ENCODE peak calls at places on chromosomes 7 and 10, in ten cellular contexts. B is adrenal gland; C is fibroblast of the conjunctiva; L is fibroblast of the aortic adventitia; Y is foreskin keratinocyte; E is left ventricle myocardium inferior; W is Karpas-422; X is nucleus accumbens; T is stimulated activated CD4-positive, alpha-beta T cell treated with anti-CD3 and anti-CD28 coated beads, Interleukin-4, amount 100 ng/mL, for 1 hour; Z is colonic mucosa. N is an unnamed sample.

GRCh38 chr10:73965890-73966768 is 31.8 kb upstream of the VCL start:
- DNase-seq in B (peak; percentile 47), C (peak; percentile 95), L (peak; percentile 99), Y (peak; percentile 96), E (peak; percentile 80), W (no peak), X (no peak), T (no peak), Z (peak; percentile 81), N (peak; percentile 90)

GRCh38 chr10:89236221-89236620 is 15.4 kb downstream of the LIPA start:
- DNase-seq in B (no peak), C (no peak), L (peak; percentile 33), Y (no peak), E (no peak), W (no peak), X (no peak), T (no peak), Z (no peak), N (no peak)

GRCh38 chr10:66350622-66351399 is 575.0 kb upstream of the LRRTM3 start:
- DNase-seq in B (no peak), C (no peak), L (no peak), Y (peak; percentile 41), E (no peak), W (no peak), X (no peak), T (no peak), Z (no peak), N (no peak)

GRCh38 chr10:100006241-100006886 is 3.4 kb downstream of the DNMBP start:
- DNase-seq in B (peak; percentile 58), C (peak; percentile 77), L (peak; percentile 95), Y (peak; percentile 95), E (no peak), W (no peak), X (no peak), T (no peak), Z (no peak), N (peak; percentile 91)

GRCh38 chr7:68425377-68425776 is 1172.9 kb upstream of the AUTS2 start:
- DNase-seq in B (no peak), C (no peak), L (no peak), Y (no peak), E (no peak), W (peak; percentile 47), X (no peak), T (no peak), Z (no peak), N (no peak)

GRCh38 chr10:44647877-44648542 is 263.1 kb upstream of the CXCL12 start:
- DNase-seq in B (peak; percentile 36), C (peak; percentile 80), L (peak; percentile 35), Y (peak; percentile 19), E (peak; percentile 24), W (peak; percentile 41), X (no peak), T (no peak), Z (peak; percentile 30), N (no peak)

GRCh38 chr7:122380993-122381392 is 76.4 kb upstream of the FEZF1 start:
- DNase-seq in B (no peak), C (no peak), L (no peak), Y (no peak), E (no peak), W (no peak), X (no peak), T (no peak), Z (no peak), N (no peak)

GRCh38 chr10:121851791-121852190 is 76.0 kb downstream of the ATE1 start:
- DNase-seq in B (no peak), C (no peak), L (no peak), Y (no peak), E (no peak), W (peak; percentile 48), X (no peak), T (no peak), Z (no peak), N (no peak)

GRCh38 chr10:8060010-8060703 is 5.7 kb downstream of the GATA3 start:
- DNase-seq in B (no peak), C (no peak), L (no peak), Y (peak; percentile 68), E (no peak), W (no peak), X (no peak), T (peak; percentile 50), Z (no peak), N (no peak)

GRCh38 chr7:79761876-79762429 is 308.5 kb upstream of the MAGI2 start:
- DNase-seq in B (no peak), C (no peak), L (no peak), Y (no peak), E (no peak), W (no peak), X (no peak), T (no peak), Z (no peak), N (no peak)

GRCh38 chr10:33950216-33950615 is 615.7 kb upstream of the NRP1 start:
- DNase-seq in B (no peak), C (no peak), L (no peak), Y (no peak), E (no peak), W (no peak), X (no peak), T (no peak), Z (no peak), N (no peak)

GRCh38 chr7:151415375-151416112 is 5.7 kb upstream of the WDR86 start:
- DNase-seq in B (no peak), C (peak; percentile 73), L (peak; percentile 39), Y (no peak), E (no peak), W (no peak), X (no peak), T (no peak), Z (no peak), N (peak; percentile 44)

GRCh38 chr7:97179454-97180104 is 62.1 kb downstream of the SDHAF3 start:
- DNase-seq in B (peak; percentile 55), C (peak; percentile 55), L (peak; percentile 79), Y (peak; percentile 24), E (no peak), W (peak; percentile 82), X (peak; percentile 13), T (peak; percentile 12), Z (peak; percentile 28), N (peak; percentile 73)

GRCh38 chr10:116880716-116881440 is 31.6 kb downstream of the ENO4 start:
- DNase-seq in B (no peak), C (no peak), L (no peak), Y (no peak), E (no peak), W (no peak), X (no peak), T (no peak), Z (no peak), N (no peak)

GRCh38 chr7:149884016-149884415 is 10.2 kb downstream of the ATP6V0E2 start:
- DNase-seq in B (peak; percentile 69), C (no peak), L (peak; percentile 33), Y (no peak), E (no peak), W (no peak), X (no peak), T (no peak), Z (peak; percentile 33), N (no peak)

GRCh38 chr10:126867567-126868365 is 37.5 kb upstream of the DOCK1 start:
- DNase-seq in B (no peak), C (peak; percentile 91), L (peak; percentile 99), Y (peak; percentile 9), E (no peak), W (no peak), X (no peak), T (no peak), Z (no peak), N (no peak)

GRCh38 chr10:76939862-76940495 is 697.6 kb downstream of the KCNMA1 start:
- DNase-seq in B (no peak), C (no peak), L (no peak), Y (no peak), E (no peak), W (no peak), X (no peak), T (no peak), Z (no peak), N (no peak)

GRCh38 chr10:106711313-106711906 is 453.1 kb downstream of the SORCS1 start:
- DNase-seq in B (peak; percentile 44), C (peak; percentile 14), L (no peak), Y (no peak), E (peak; percentile 32), W (peak; percentile 81), X (no peak), T (peak; percentile 2), Z (peak; percentile 59), N (peak; percentile 39)

GRCh38 chr10:124547651-124548168 is 86.1 kb downstream of the LHPP start:
- DNase-seq in B (peak; percentile 49), C (no peak), L (peak; percentile 24), Y (no peak), E (no peak), W (no peak), X (no peak), T (no peak), Z (no peak), N (no peak)

GRCh38 chr7:37062019-37062418 is 337.7 kb upstream of the AOAH start:
- DNase-seq in B (no peak), C (no peak), L (no peak), Y (peak; percentile 32), E (no peak), W (no peak), X (no peak), T (no peak), Z (no peak), N (no peak)

GRCh38 chr10:76435154-76435553 is 1003.7 kb downstream of the LRMDA start:
- DNase-seq in B (no peak), C (no peak), L (no peak), Y (no peak), E (no peak), W (no peak), X (no peak), T (no peak), Z (no peak), N (no peak)

GRCh38 chr10:106513328-106513727 is 651.2 kb downstream of the SORCS1 start:
- DNase-seq in B (no peak), C (no peak), L (no peak), Y (peak; percentile 44), E (no peak), W (no peak), X (peak; percentile 2), T (no peak), Z (no peak), N (peak; percentile 16)

GRCh38 chr10:60848126-60848525 is 69.8 kb downstream of the CDK1 start:
- DNase-seq in B (peak; percentile 79), C (peak; percentile 34), L (peak; percentile 55), Y (no peak), E (no peak), W (no peak), X (no peak), T (no peak), Z (no peak), N (no peak)